ENCODE peak calls at places on chromosomes 3 and 15, in five cellular contexts. B is A549, L is breast epithelium, O is thoracic aorta, S is ascending aorta. V is an unnamed sample.
A peak's percentile ranks its signal among the peaks of the same experiment; 100 is the strongest.

GRCh38 chr15:69046781-69047180 is 32.3 kb downstream of the NOX5 start:
- DNase-seq in B (no peak), L (no peak), O (no peak), S (no peak), V (no peak)

GRCh38 chr15:71463156-71463555 is 347.2 kb upstream of the NR2E3 start:
- DNase-seq in B (no peak), L (no peak), O (no peak), S (no peak), V (no peak)

GRCh38 chr3:60250210-60250609 is 1001.0 kb downstream of the FHIT start:
- DNase-seq in B (no peak), L (no peak), O (no peak), S (no peak), V (no peak)

GRCh38 chr3:29171583-29171990 is 109.3 kb upstream of the RBMS3 start:
- DNase-seq in B (no peak), L (no peak), O (no peak), S (no peak), V (no peak)

GRCh38 chr3:64184621-64185020 is 40.6 kb downstream of the PRICKLE2 start:
- DNase-seq in B (no peak), L (no peak), O (no peak), S (no peak), V (no peak)

GRCh38 chr15:95874625-95875024 is 455.9 kb upstream of the NR2F2 start:
- DNase-seq in B (no peak), L (no peak), O (no peak), S (no peak), V (no peak)

GRCh38 chr3:71468311-71469130 is 115.0 kb downstream of the FOXP1 start:
- DNase-seq in B (no peak), L (no peak), O (no peak), S (no peak), V (no peak)

GRCh38 chr3:188432826-188433525 is 279.0 kb downstream of the LPP start:
- DNase-seq in B (no peak), L (no peak), O (no peak), S (no peak), V (no peak)

GRCh38 chr3:196388946-196389345 is 43.3 kb downstream of the UBXN7 start:
- DNase-seq in B (no peak), L (no peak), O (no peak), S (no peak), V (no peak)

GRCh38 chr3:179701176-179701827 is 48.5 kb downstream of the USP13 start:
- DNase-seq in B (no peak), L (no peak), O (no peak), S (no peak), V (no peak)

GRCh38 chr15:34721802-34722795 is 32.7 kb downstream of the GJD2 start:
- DNase-seq in B (peak; percentile 14), L (no peak), O (peak; percentile 43), S (peak; percentile 94), V (peak; percentile 92)

GRCh38 chr3:127865941-127866340 is 43.6 kb upstream of the MGLL start:
- DNase-seq in B (no peak), L (no peak), O (no peak), S (no peak), V (no peak)

GRCh38 chr3:72010044-72010443 is 225.1 kb upstream of the PROK2 start:
- DNase-seq in B (no peak), L (no peak), O (no peak), S (no peak), V (no peak)

GRCh38 chr3:12870942-12871341 is 29.6 kb upstream of the RPL32 start:
- DNase-seq in B (no peak), L (no peak), O (peak; percentile 36), S (peak; percentile 88), V (no peak)

GRCh38 chr3:98573231-98573728 is 20.1 kb downstream of the CPOX start:
- DNase-seq in B (peak; percentile 21), L (no peak), O (no peak), S (no peak), V (no peak)

GRCh38 chr15:44726136-44726535 is 10.2 kb upstream of the TRIM69 start:
- DNase-seq in B (no peak), L (no peak), O (no peak), S (no peak), V (no peak)

GRCh38 chr3:4821331-4821730 is 157.9 kb upstream of the BHLHE40 start:
- DNase-seq in B (no peak), L (no peak), O (no peak), S (no peak), V (no peak)

GRCh38 chr3:186933801-186934200 is 3.5 kb downstream of the ST6GAL1 start:
- DNase-seq in B (no peak), L (no peak), O (no peak), S (peak; percentile 53), V (no peak)
- H3K27ac ChIP-seq in B (no peak overlapping the region), L (peak overlapping the region; percentile 72), O (peak overlapping the region; percentile 89), S (peak overlapping the region; percentile 91), V (no peak overlapping the region)

DNA sequence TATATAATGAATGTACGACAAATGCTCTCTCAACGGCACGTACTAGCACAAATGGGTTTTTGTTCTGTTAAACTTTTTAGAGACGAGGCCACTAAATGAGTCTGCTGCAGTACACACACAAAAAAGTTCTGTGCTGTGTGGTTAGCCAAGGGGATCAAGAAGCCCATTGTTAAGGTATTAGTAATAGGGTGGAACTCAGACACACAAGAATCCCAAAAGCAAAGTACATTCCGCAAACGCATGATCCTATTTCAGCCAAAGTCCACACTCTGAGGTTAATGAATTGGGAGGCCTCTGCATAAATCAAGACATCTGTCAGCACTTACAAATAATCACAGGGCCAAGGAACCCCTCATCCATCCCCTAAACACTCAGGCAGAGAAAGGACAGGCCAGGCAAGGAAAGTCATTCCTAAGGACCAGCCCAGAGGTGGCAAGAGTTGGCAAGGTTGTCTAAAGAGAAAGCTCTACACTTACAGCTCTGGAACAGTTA is 12.1 kb downstream of the OSBPL10 start:
- DNase-seq in B (peak; percentile 74), L (no peak), O (peak; percentile 18), S (peak; percentile 77), V (no peak)
- H3K4me3 ChIP-seq in B (peak overlapping the region; percentile 21), L (no peak overlapping the region), O (peak overlapping the region; percentile 40), S (peak overlapping the region; percentile 41), V (no peak overlapping the region)

GRCh38 chr3:66236281-66236680 is 15.5 kb downstream of the SLC25A26 start:
- DNase-seq in B (no peak), L (no peak), O (no peak), S (no peak), V (no peak)
- TF ChIP-seq CTCF in B (no peak), L (no peak), O (no peak), S (no peak), V (peak; percentile 6)

DNA sequence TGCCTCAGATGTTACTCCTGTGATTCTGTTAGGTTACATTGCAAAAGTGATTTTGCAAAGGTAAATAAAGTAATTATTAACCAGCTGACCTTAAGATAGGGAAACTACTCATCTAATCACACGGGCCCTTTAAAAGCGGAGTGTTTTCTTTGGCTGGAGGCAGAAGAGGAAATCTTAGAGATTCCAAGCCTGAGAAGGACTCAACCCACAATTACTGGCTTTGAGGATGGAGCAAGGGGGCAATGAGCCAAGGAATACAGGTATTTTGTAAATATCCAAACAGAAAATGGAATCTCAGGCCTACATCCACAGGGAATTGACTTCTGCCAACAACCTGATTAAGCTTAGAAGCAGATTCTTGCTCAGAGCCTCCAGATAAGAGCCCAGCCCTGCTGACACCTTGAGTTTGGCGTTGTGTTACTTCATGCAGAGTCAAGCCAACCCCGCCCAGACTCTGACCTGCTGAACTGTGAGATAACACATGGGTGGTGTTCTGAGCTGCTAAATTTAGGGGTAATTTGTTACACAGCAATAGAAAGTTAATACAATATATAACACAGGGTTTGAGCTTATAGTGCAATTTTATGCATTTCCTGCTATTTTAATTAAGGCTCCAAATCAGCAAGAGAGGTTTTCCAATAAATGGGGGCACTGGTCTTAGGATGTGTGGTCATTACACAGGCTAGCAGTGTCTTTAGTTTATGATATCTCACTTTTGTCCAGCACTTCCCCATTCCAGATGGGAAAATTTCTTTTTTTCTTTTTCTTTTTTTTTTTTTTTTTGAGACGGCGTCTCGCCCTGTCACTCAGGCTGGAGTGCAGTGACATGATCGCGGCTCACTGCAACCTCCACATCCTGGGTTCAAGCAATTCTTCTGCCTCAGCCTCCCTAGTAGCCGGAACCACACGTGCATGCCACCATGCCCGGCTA is 19.5 kb downstream of the NFKBIZ start:
- DNase-seq in B (no peak), L (no peak), O (no peak), S (no peak), V (no peak)
- H3K27ac ChIP-seq in B (peak overlapping the region; percentile 81), L (peak overlapping the region; percentile 45), O (no peak overlapping the region), S (no peak overlapping the region), V (no peak overlapping the region)

GRCh38 chr3:33218446-33219174 is at the start of gene SUSD5:
- DNase-seq in B (peak; percentile 31), L (no peak), O (no peak), S (peak; percentile 69), V (peak; percentile 48)

GRCh38 chr3:33221241-33221640 is 2.6 kb upstream of the SUSD5 start:
- DNase-seq in B (no peak), L (no peak), O (no peak), S (no peak), V (no peak)

GRCh38 chr3:33215739-33216138 is 2.9 kb downstream of the SUSD5 start:
- DNase-seq in B (no peak), L (no peak), O (no peak), S (no peak), V (no peak)

GRCh38 chr3:33219175-33219487 is 521 bp upstream of the SUSD5 start:
- DNase-seq in B (no peak), L (no peak), O (no peak), S (no peak), V (no peak)

GRCh38 chr3:33218072-33218445 is 551 bp downstream of the SUSD5 start:
- DNase-seq in B (no peak), L (no peak), O (no peak), S (no peak), V (no peak)
- H3K4me3 ChIP-seq in B (peak overlapping the region; percentile 57), L (peak overlapping the region; percentile 47), O (peak overlapping the region; percentile 74), S (peak overlapping the region; percentile 79), V (peak overlapping the region; percentile 80)

V was measured in WERI-Rb-1.